ENCODE peak calls at places on chromosomes 2 and 18, in seven cellular contexts. F is uterus, D is stomach, H is lower lobe of right lung, M is fibroblast of lung, C is cardiac muscle cell, Z is kidney. L is an unnamed sample.

GRCh38 chr2:65053199-65053598 is 3.0 kb upstream of the CEP68 start:
- DNase-seq in F (no peak), D (no peak), H (no peak), M (no peak), C (no peak), Z (no peak), L (no peak)

GRCh38 chr2:10889741-10890215 is 22.0 kb upstream of the KCNF1 start:
- DNase-seq in F (no peak), D (no peak), H (no peak), M (no peak), C (no peak), Z (no peak), L (no peak)

GRCh38 chr18:63307555-63308200 is 11.9 kb downstream of the BCL2 start:
- DNase-seq in F (no peak), D (no peak), H (no peak), M (peak; percentile 15), C (no peak), Z (no peak), L (no peak)

GRCh38 chr2:148876190-148876588 is 1.2 kb downstream of the KIF5C start:
- DNase-seq in F (no peak), D (no peak), H (no peak), M (no peak), C (peak; percentile 13), Z (no peak), L (no peak)

GRCh38 chr2:20579866-20580265 is 71.0 kb downstream of the HS1BP3 start:
- DNase-seq in F (no peak), D (peak; percentile 72), H (peak; percentile 76), M (no peak), C (no peak), Z (peak; percentile 61), L (peak; percentile 34)

GRCh38 chr18:31010601-31011000 is 31.9 kb downstream of the DSC3 start:
- DNase-seq in F (no peak), D (no peak), H (no peak), M (no peak), C (no peak), Z (no peak), L (no peak)

GRCh38 chr18:46098616-46098933 is 479 bp upstream of the ATP5F1A start:
- DNase-seq in F (no peak), D (no peak), H (no peak), M (no peak), C (no peak), Z (no peak), L (no peak)

GRCh38 chr18:25058520-25058919 is 293.4 kb downstream of the ZNF521 start:
- DNase-seq in F (no peak), D (no peak), H (no peak), M (no peak), C (no peak), Z (no peak), L (no peak)

GRCh38 chr2:118698564-118698963 is 148.9 kb downstream of the EN1 start:
- DNase-seq in F (no peak), D (no peak), H (no peak), M (no peak), C (no peak), Z (no peak), L (no peak)

GRCh38 chr2:3536682-3537632 is 17.6 kb upstream of the ADI1 start:
- DNase-seq in F (peak; percentile 65), D (no peak), H (no peak), M (peak; percentile 57), C (no peak), Z (peak; percentile 83), L (no peak)

GRCh38 chr2:32743480-32744236 is 115.8 kb downstream of the TTC27 start:
- DNase-seq in F (no peak), D (no peak), H (no peak), M (no peak), C (no peak), Z (no peak), L (no peak)

GRCh38 chr2:27171351-27171848 is 22.6 kb downstream of the TCF23 start:
- DNase-seq in F (no peak), D (no peak), H (no peak), M (no peak), C (no peak), Z (no peak), L (no peak)

GRCh38 chr2:171566753-171567152 is 44.5 kb downstream of the CYBRD1 start:
- DNase-seq in F (no peak), D (no peak), H (no peak), M (no peak), C (no peak), Z (no peak), L (no peak)

GRCh38 chr2:19538411-19538963 is 180.1 kb upstream of the OSR1 start:
- DNase-seq in F (peak; percentile 30), D (peak; percentile 31), H (no peak), M (peak; percentile 85), C (no peak), Z (no peak), L (peak; percentile 86)

GRCh38 chr2:230447455-230448451 is 31.8 kb downstream of the SP100 start:
- DNase-seq in F (no peak), D (no peak), H (no peak), M (no peak), C (no peak), Z (no peak), L (no peak)

GRCh38 chr2:230443540-230443939 is 27.5 kb downstream of the SP100 start:
- DNase-seq in F (no peak), D (no peak), H (no peak), M (peak; percentile 44), C (no peak), Z (peak; percentile 14), L (no peak)

GRCh38 chr2:230449901-230450467 is 34.0 kb downstream of the SP100 start:
- DNase-seq in F (no peak), D (no peak), H (no peak), M (no peak), C (no peak), Z (no peak), L (no peak)

GRCh38 chr2:230444832-230445231 is 28.8 kb downstream of the SP100 start:
- DNase-seq in F (no peak), D (no peak), H (no peak), M (no peak), C (no peak), Z (no peak), L (no peak)

GRCh38 chr2:230447036-230447435 is 31.0 kb downstream of the SP100 start:
- DNase-seq in F (no peak), D (no peak), H (no peak), M (no peak), C (no peak), Z (no peak), L (no peak)
- H3K27ac ChIP-seq in F (no peak overlapping the region), D (no peak overlapping the region), H (peak overlapping the region; percentile 1), M (no peak overlapping the region), C (no peak overlapping the region), Z (no peak overlapping the region), L (no peak overlapping the region)

GRCh38 chr2:235050992-235051351 is 99.2 kb downstream of the SH3BP4 start:
- DNase-seq in F (peak; percentile 72), D (peak; percentile 96), H (peak; percentile 88), M (peak; percentile 93), C (peak; percentile 36), Z (peak; percentile 97), L (peak; percentile 85)
- TF ChIP-seq CTCF in F (no peak), D (peak; percentile 33), H (peak; percentile 16), M (no peak), C (no peak), Z (peak; percentile 25), L (peak; percentile 49)

GRCh38 chr2:70887550-70888229 is 48.0 kb upstream of the ATP6V1B1 start:
- DNase-seq in F (no peak), D (peak; percentile 40), H (no peak), M (no peak), C (peak; percentile 67), Z (peak; percentile 83), L (no peak)
- H3K4me3 ChIP-seq in F (peak overlapping the region; percentile 10), D (peak overlapping the region; percentile 38), H (peak overlapping the region; percentile 42), M (peak overlapping the region; percentile 11), C (peak overlapping the region; percentile 30), Z (peak overlapping the region; percentile 23), L (peak overlapping the region; percentile 25)

GRCh38 chr2:120344214-120344990 is 1.5 kb upstream of the INHBB start:
- DNase-seq in F (no peak), D (no peak), H (no peak), M (no peak), C (peak; percentile 53), Z (peak; percentile 78), L (no peak)
- H3K27ac ChIP-seq in F (peak overlapping the region; percentile 48), D (peak overlapping the region; percentile 60), H (peak overlapping the region; percentile 11), M (no peak overlapping the region), C (no peak overlapping the region), Z (no peak overlapping the region), L (no peak overlapping the region)

GRCh38 chr2:75720525-75720924 is 9.8 kb upstream of the GCFC2 start:
- DNase-seq in F (no peak), D (no peak), H (no peak), M (no peak), C (no peak), Z (no peak), L (no peak)

GRCh38 chr2:75719616-75720015 is 8.9 kb upstream of the GCFC2 start:
- DNase-seq in F (no peak), D (no peak), H (no peak), M (no peak), C (no peak), Z (no peak), L (no peak)

GRCh38 chr2:75710577-75711253 is at the start of gene GCFC2:
- DNase-seq in F (peak; percentile 89), D (peak; percentile 92), H (peak; percentile 94), M (peak; percentile 87), C (peak; percentile 82), Z (peak; percentile 94), L (peak; percentile 86)

DNA sequence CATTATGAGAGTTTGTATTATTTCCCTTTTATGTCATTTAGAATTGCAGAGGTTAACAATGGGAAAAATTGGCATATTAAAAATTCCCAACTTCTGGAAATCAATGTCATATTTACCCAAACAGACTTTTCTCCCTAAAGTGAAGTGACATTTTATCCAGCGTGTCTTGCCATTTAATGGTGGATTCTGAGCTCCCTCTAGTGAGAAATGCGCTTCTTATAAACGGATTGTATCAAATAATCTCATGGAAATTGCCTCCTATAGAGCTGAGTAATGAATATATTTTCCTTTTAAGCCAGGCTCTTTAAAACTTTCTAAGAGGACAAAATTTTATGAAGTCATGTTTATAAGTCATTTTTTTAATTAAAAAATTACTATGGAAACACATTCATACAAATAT is 5.7 kb upstream of the GCFC2 start:
- DNase-seq in F (no peak), D (no peak), H (no peak), M (peak; percentile 18), C (no peak), Z (no peak), L (no peak)
- TF ChIP-seq CTCF in F (no peak), D (no peak), H (no peak), M (peak; percentile 17), C (peak; percentile 7), Z (peak; percentile 5), L (peak; percentile 5)